ENCODE peak calls at places on chromosomes 6 and 20, in five cellular contexts. Q, S, O, E and X are unnamed samples.

GRCh38 chr6:167699141-167700036 is 127.3 kb upstream of the AFDN start:
- DNase-seq in Q (no peak), S (no peak), O (no peak), E (peak), X (peak)

GRCh38 chr6:161228911-161229591 is 44.8 kb downstream of the AGPAT4 start:
- DNase-seq in Q (no peak), S (no peak), O (peak), E (no peak), X (peak)

GRCh38 chr6:7157752-7158616 is 50.2 kb downstream of the RREB1 start:
- DNase-seq in Q (no peak), S (no peak), O (no peak), E (peak), X (no peak)

GRCh38 chr20:14055127-14055742 is 59.9 kb downstream of the MACROD2 start:
- DNase-seq in Q (peak), S (no peak), O (peak), E (peak), X (peak)

GRCh38 chr20:64157878-64158277 is 6.4 kb upstream of the MYT1 start:
- DNase-seq in Q (no peak), S (no peak), O (no peak), E (no peak), X (no peak)

GRCh38 chr20:21289651-21290050 is 13.5 kb upstream of the XRN2 start:
- DNase-seq in Q (no peak), S (no peak), O (no peak), E (no peak), X (no peak)

GRCh38 chr6:163338671-163339405 is 75.7 kb upstream of the QKI start:
- DNase-seq in Q (no peak), S (no peak), O (no peak), E (no peak), X (no peak)

GRCh38 chr6:133502451-133503259 is 261.5 kb downstream of the EYA4 start:
- DNase-seq in Q (peak), S (no peak), O (peak), E (peak), X (no peak)

GRCh38 chr6:11553824-11554223 is 16.3 kb downstream of the TMEM170B start:
- DNase-seq in Q (no peak), S (no peak), O (no peak), E (no peak), X (no peak)

GRCh38 chr6:127972815-127973214 is 72.0 kb upstream of the THEMIS start:
- DNase-seq in Q (no peak), S (no peak), O (no peak), E (no peak), X (no peak)

GRCh38 chr20:32804022-32804715 is 15.6 kb upstream of the MAPRE1 start:
- DNase-seq in Q (no peak), S (no peak), O (no peak), E (no peak), X (no peak)

GRCh38 chr6:11613858-11614257 is 76.3 kb downstream of the TMEM170B start:
- DNase-seq in Q (peak), S (no peak), O (peak), E (no peak), X (peak)

GRCh38 chr6:127212376-127212775 is 54.3 kb upstream of the RNF146 start:
- DNase-seq in Q (no peak), S (no peak), O (no peak), E (no peak), X (no peak)

GRCh38 chr20:34302312-34302722 is 838 bp downstream of the AHCY start:
- DNase-seq in Q (no peak), S (no peak), O (no peak), E (no peak), X (no peak)

GRCh38 chr20:13211956-13212618 is 9.0 kb upstream of the ISM1 start:
- DNase-seq in Q (no peak), S (no peak), O (no peak), E (no peak), X (no peak)

GRCh38 chr6:80742481-80742880 is 636.0 kb downstream of the BCKDHB start:
- DNase-seq in Q (no peak), S (no peak), O (no peak), E (no peak), X (peak)
- TF ChIP-seq CTCF in Q (peak), S (peak), O (peak), E (no peak), X (peak)

GRCh38 chr6:48447251-48447650 is 336.3 kb upstream of the PTCHD4 start:
- DNase-seq in Q (no peak), S (no peak), O (no peak), E (no peak), X (peak)

GRCh38 chr6:48449002-48449401 is 338.0 kb upstream of the PTCHD4 start:
- DNase-seq in Q (no peak), S (no peak), O (no peak), E (no peak), X (no peak)
- TF ChIP-seq CTCF in Q (no peak), S (no peak), O (peak), E (no peak), X (peak)

GRCh38 chr20:2237059-2237458 is 58.7 kb upstream of the TGM3 start:
- DNase-seq in Q (peak), S (no peak), O (peak), E (peak), X (peak)
- TF ChIP-seq CTCF in Q (peak), S (no peak), O (no peak), E (no peak), X (peak)

GRCh38 chr20:59082077-59082740 is 39.6 kb upstream of the PRELID3B start:
- DNase-seq in Q (no peak), S (no peak), O (no peak), E (no peak), X (no peak)
- TF ChIP-seq CTCF in Q (peak), S (peak), O (peak), E (no peak), X (peak)

DNA sequence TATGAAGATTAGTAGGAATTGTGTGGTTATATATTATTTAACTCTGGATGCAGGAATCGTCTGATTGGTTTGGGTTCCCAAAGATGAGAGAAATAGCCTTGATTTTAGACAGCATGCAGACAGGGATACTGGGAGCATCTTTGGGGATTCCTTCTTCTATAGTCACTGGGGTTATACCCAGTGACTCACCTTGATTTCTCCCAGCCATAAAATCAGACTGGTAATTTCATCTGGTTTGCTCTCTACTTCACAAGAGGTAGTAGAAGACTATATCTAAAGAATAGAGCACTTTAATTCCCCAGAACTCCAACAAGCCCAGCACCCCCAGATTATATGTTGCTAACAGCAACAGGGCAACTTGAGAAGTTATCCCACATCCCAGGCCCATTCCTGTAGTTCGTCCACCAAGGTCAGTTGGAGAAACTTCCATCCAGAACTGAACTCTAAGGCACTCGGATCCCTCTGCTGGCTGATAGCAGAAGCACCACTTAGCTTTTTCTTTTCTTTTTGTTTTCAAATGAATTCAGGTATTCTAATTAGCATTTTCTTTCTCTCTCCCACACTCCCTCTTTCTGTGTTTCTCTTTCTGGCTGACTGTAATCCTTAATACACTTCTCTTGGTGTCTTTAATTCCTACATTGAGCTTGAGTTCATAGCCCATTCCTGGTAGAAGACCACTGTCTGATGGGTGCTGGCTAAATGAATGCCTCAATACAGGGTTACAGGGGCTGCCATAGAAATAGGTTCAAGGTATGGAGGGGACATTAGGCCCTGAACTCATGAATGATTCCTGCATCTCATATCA is 20.4 kb upstream of the EFHC1 start:
- DNase-seq in Q (no peak), S (no peak), O (no peak), E (no peak), X (peak)
- TF ChIP-seq CTCF in Q (peak), S (peak), O (peak), E (no peak), X (peak)